ENCODE peak calls at places on chromosome 22, in four cellular contexts. One of them, this sample, is unnamed.

GRCh38 chr22:50196256-50196655 is 4.6 kb upstream of the SELENOO start:
- DNase-seq in GM23338: no peak
- DNase-seq in aorta: no peak
- DNase-seq in neural progenitor cell: no peak
- DNase-seq in this sample: no peak

GRCh38 chr22:49262167-49262566 is 565.5 kb downstream of the BRD1 start:
- DNase-seq in neural progenitor cell: no peak
- DNase-seq in GM23338: no peak
- DNase-seq in aorta: peak; percentile 58
- DNase-seq in this sample: no peak

GRCh38 chr22:49214976-49215375 is 612.7 kb downstream of the BRD1 start:
- DNase-seq in aorta: peak; percentile 63
- DNase-seq in neural progenitor cell: no peak
- DNase-seq in GM23338: no peak
- DNase-seq in this sample: no peak

GRCh38 chr22:46754110-46754799 is 8.2 kb upstream of the TBC1D22A start:
- DNase-seq in aorta: peak; percentile 98
- DNase-seq in GM23338: no peak
- DNase-seq in neural progenitor cell: no peak
- DNase-seq in this sample: no peak

GRCh38 chr22:48628891-48629559 is 1198.6 kb downstream of the BRD1 start:
- DNase-seq in neural progenitor cell: peak; percentile 69
- DNase-seq in GM23338: no peak
- DNase-seq in aorta: no peak
- DNase-seq in this sample: no peak

GRCh38 chr22:47397673-47398072 is 635.2 kb downstream of the TBC1D22A start:
- DNase-seq in aorta: peak; percentile 41
- DNase-seq in neural progenitor cell: no peak
- DNase-seq in GM23338: no peak
- DNase-seq in this sample: no peak

GRCh38 chr22:40855960-40856512 is 403 bp downstream of the ST13 start:
- DNase-seq in aorta: peak; percentile 82
- DNase-seq in GM23338: peak; percentile 67
- DNase-seq in neural progenitor cell: peak; percentile 79
- DNase-seq in this sample: no peak

GRCh38 chr22:40499187-40499753 is 128.9 kb downstream of the SGSM3 start:
- DNase-seq in aorta: no peak
- DNase-seq in GM23338: no peak
- DNase-seq in neural progenitor cell: no peak
- DNase-seq in this sample: no peak

GRCh38 chr22:19766506-19767426 is 6.2 kb downstream of the TBX1 start:
- DNase-seq in GM23338: peak; percentile 86
- DNase-seq in aorta: no peak
- DNase-seq in neural progenitor cell: peak; percentile 56
- DNase-seq in this sample: no peak

GRCh38 chr22:22122348-22123117 is 122.1 kb upstream of the VPREB1 start:
- DNase-seq in aorta: no peak
- DNase-seq in GM23338: no peak
- DNase-seq in neural progenitor cell: no peak
- DNase-seq in this sample: no peak

GRCh38 chr22:28710112-28710888 is 30.7 kb upstream of the TTC28 start:
- DNase-seq in neural progenitor cell: no peak
- DNase-seq in GM23338: no peak
- DNase-seq in aorta: no peak
- DNase-seq in this sample: no peak

GRCh38 chr22:35837328-35837727 is 119.7 kb downstream of the APOL5 start:
- DNase-seq in aorta: no peak
- DNase-seq in neural progenitor cell: no peak
- DNase-seq in GM23338: no peak
- DNase-seq in this sample: no peak

GRCh38 chr22:19796169-19796568 is 35.6 kb downstream of the TBX1 start:
- DNase-seq in GM23338: no peak
- DNase-seq in neural progenitor cell: no peak
- DNase-seq in aorta: no peak
- DNase-seq in this sample: no peak

GRCh38 chr22:45534339-45535192 is 31.9 kb downstream of the FBLN1 start:
- DNase-seq in aorta: no peak
- DNase-seq in neural progenitor cell: no peak
- DNase-seq in GM23338: no peak
- DNase-seq in this sample: no peak

GRCh38 chr22:35609761-35610160 is 7.4 kb downstream of the MB start:
- DNase-seq in GM23338: no peak
- DNase-seq in aorta: no peak
- DNase-seq in neural progenitor cell: no peak
- DNase-seq in this sample: no peak

GRCh38 chr22:42342426-42343135 is 72.1 kb upstream of the TCF20 start:
- DNase-seq in GM23338: no peak
- DNase-seq in neural progenitor cell: peak; percentile 46
- DNase-seq in aorta: no peak
- DNase-seq in this sample: no peak

GRCh38 chr22:41589260-41589600 is 410 bp downstream of the PMM1 start:
- DNase-seq in aorta: no peak
- DNase-seq in GM23338: peak; percentile 60
- DNase-seq in neural progenitor cell: peak; percentile 66
- DNase-seq in this sample: no peak

GRCh38 chr22:46209262-46209661 is 40.8 kb downstream of the CDPF1 start:
- DNase-seq in neural progenitor cell: no peak
- DNase-seq in GM23338: no peak
- DNase-seq in aorta: no peak
- DNase-seq in this sample: no peak

GRCh38 chr22:19855504-19856409 is 1.1 kb upstream of the GNB1L start:
- DNase-seq in neural progenitor cell: no peak
- DNase-seq in aorta: peak; percentile 84
- DNase-seq in GM23338: peak; percentile 71
- DNase-seq in this sample: peak; percentile 38

GRCh38 chr22:47098121-47098520 is 335.7 kb downstream of the TBC1D22A start:
- DNase-seq in aorta: no peak
- DNase-seq in GM23338: no peak
- DNase-seq in neural progenitor cell: no peak
- DNase-seq in this sample: no peak

GRCh38 chr22:42939941-42940653 is 74.9 kb downstream of the PACSIN2 start:
- DNase-seq in aorta: peak; percentile 75
- DNase-seq in GM23338: no peak
- DNase-seq in neural progenitor cell: no peak
- DNase-seq in this sample: no peak

GRCh38 chr22:31857247-31857646 is 87.1 kb upstream of the YWHAH start:
- DNase-seq in GM23338: peak; percentile 95
- DNase-seq in aorta: no peak
- DNase-seq in neural progenitor cell: peak; percentile 88
- DNase-seq in this sample: no peak

GRCh38 chr22:45831394-45831793 is 145.6 kb downstream of the WNT7B start:
- DNase-seq in aorta: no peak
- DNase-seq in neural progenitor cell: no peak
- DNase-seq in GM23338: no peak
- DNase-seq in this sample: no peak

GRCh38 chr22:21568207-21569075 is 927 bp downstream of the UBE2L3 start:
- DNase-seq in aorta: peak; percentile 78
- DNase-seq in GM23338: peak; percentile 50
- DNase-seq in neural progenitor cell: peak; percentile 59
- DNase-seq in this sample: peak; percentile 24

GRCh38 chr22:49738566-49738965 is 89.1 kb downstream of the BRD1 start:
- DNase-seq in aorta: no peak
- DNase-seq in neural progenitor cell: no peak
- DNase-seq in GM23338: no peak
- DNase-seq in this sample: no peak

GRCh38 chr22:23383491-23384450 is 196.3 kb downstream of the IGLL1 start:
- DNase-seq in aorta: peak; percentile 73
- DNase-seq in neural progenitor cell: peak; percentile 71
- DNase-seq in GM23338: peak; percentile 54
- DNase-seq in this sample: no peak

GRCh38 chr22:49657275-49657973 is 170.2 kb downstream of the BRD1 start:
- DNase-seq in aorta: peak; percentile 81
- DNase-seq in GM23338: no peak
- DNase-seq in neural progenitor cell: no peak
- DNase-seq in this sample: peak; percentile 62

GRCh38 chr22:49614966-49615965 is 212.4 kb downstream of the BRD1 start:
- DNase-seq in GM23338: no peak
- DNase-seq in neural progenitor cell: no peak
- DNase-seq in aorta: peak; percentile 66
- DNase-seq in this sample: no peak

GRCh38 chr22:35140879-35141745 is 75.2 kb downstream of the ISX start:
- DNase-seq in GM23338: peak; percentile 90
- DNase-seq in aorta: no peak
- DNase-seq in neural progenitor cell: peak; percentile 67
- DNase-seq in this sample: no peak

GRCh38 chr22:32539631-32540449 is 65.2 kb downstream of the FBXO7 start:
- DNase-seq in aorta: peak; percentile 51
- DNase-seq in neural progenitor cell: no peak
- DNase-seq in GM23338: no peak
- DNase-seq in this sample: peak; percentile 17

GRCh38 chr22:48881326-48881980 is 946.2 kb downstream of the BRD1 start:
- DNase-seq in neural progenitor cell: no peak
- DNase-seq in GM23338: no peak
- DNase-seq in aorta: no peak
- DNase-seq in this sample: no peak

GRCh38 chr22:46915978-46916730 is 153.7 kb downstream of the TBC1D22A start:
- DNase-seq in neural progenitor cell: no peak
- DNase-seq in GM23338: no peak
- DNase-seq in aorta: no peak
- DNase-seq in this sample: no peak

GRCh38 chr22:27636716-27637503 is 164.6 kb downstream of the MN1 start:
- DNase-seq in aorta: peak; percentile 81
- DNase-seq in neural progenitor cell: no peak
- DNase-seq in GM23338: no peak
- DNase-seq in this sample: no peak

GRCh38 chr22:32043391-32043790 is 330 bp downstream of the SLC5A1 start:
- DNase-seq in GM23338: no peak
- DNase-seq in neural progenitor cell: no peak
- DNase-seq in aorta: no peak
- DNase-seq in this sample: no peak

GRCh38 chr22:46445771-46446485 is 91.5 kb downstream of the CELSR1 start:
- DNase-seq in aorta: no peak
- DNase-seq in neural progenitor cell: no peak
- DNase-seq in GM23338: no peak
- DNase-seq in this sample: no peak

DNA sequence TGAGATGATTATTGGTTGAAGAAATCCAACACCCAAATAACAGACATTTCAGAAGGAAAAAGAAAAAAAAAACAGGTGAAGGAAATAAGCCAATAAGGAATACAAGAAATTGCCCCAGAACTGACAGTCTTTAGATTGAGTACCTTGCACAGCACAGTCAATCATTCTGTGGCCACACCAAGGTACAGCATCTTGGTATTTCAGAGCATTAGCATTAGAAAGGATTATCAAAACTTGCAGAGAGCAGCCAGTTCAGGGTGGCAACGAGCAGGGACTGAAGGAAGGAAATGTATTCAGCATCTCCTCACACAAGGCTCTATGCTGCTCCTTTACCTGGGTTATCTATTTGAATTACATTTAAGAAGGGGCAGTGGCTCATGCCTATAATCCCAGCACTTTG is 2.1 kb downstream of the ADA2 start:
- DNase-seq in aorta: no peak
- DNase-seq in neural progenitor cell: peak; percentile 33
- DNase-seq in GM23338: peak; percentile 86
- DNase-seq in this sample: peak; percentile 73
- H3K4me3 ChIP-seq in aorta: no peak overlapping the region
- H3K4me3 ChIP-seq in neural progenitor cell: no peak overlapping the region
- H3K4me3 ChIP-seq in GM23338: no peak overlapping the region
- H3K4me3 ChIP-seq in this sample: no peak overlapping the region

DNA sequence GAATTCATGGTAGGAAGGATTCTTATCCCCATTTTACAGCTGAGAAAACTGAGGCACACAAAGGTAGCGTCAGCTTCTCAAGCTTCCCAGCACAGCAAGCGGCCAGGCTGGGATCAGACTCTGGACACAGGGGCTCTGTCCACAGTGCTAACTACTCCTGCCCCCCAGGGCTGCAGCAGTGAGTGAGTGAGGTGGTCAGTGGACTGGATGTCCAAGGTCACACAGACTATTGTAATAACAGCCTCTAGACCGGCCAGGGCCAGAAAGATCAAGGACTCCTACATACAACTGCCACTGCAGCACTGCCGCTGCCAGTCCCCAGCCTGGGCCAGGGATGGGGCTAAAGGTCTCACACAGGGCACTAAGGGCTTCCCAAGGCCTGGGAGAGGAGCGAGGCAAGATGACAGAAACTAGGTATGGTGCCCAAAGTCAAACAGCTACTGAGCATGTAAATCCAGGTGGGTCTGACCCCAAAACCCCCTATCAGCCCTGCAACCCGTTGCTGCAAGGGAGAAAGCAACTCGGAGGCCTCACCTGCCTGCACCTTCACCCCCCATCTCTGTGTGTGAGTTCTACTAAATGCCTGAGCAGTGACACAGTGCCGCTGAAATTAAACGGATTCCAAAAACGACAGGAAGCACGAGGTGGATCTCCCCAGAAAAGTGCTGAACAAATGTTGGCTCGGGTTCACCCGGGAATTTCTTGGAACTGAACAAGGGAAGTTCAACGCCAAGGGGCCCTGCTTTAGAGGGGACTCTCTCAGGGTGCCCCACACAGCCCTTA is 161.8 kb upstream of the GRK3 start:
- DNase-seq in aorta: peak; percentile 73
- DNase-seq in neural progenitor cell: no peak
- DNase-seq in GM23338: no peak
- DNase-seq in this sample: no peak
- H3K4me3 ChIP-seq in aorta: no peak overlapping the region
- H3K4me3 ChIP-seq in neural progenitor cell: no peak overlapping the region
- H3K4me3 ChIP-seq in GM23338: peak overlapping the region; percentile 68
- H3K4me3 ChIP-seq in this sample: no peak overlapping the region

GRCh38 chr22:25080855-25081254 is 118.8 kb upstream of the CRYBB3 start:
- DNase-seq in GM23338: no peak
- DNase-seq in neural progenitor cell: no peak
- DNase-seq in aorta: no peak
- DNase-seq in this sample: no peak

GRCh38 chr22:25077964-25078363 is 121.7 kb upstream of the CRYBB3 start:
- DNase-seq in aorta: no peak
- DNase-seq in neural progenitor cell: no peak
- DNase-seq in GM23338: no peak
- DNase-seq in this sample: no peak

GRCh38 chr22:25078591-25078990 is 121.1 kb upstream of the CRYBB3 start:
- DNase-seq in neural progenitor cell: no peak
- DNase-seq in aorta: no peak
- DNase-seq in GM23338: no peak
- DNase-seq in this sample: no peak

GRCh38 chr22:25076281-25076680 is 123.4 kb upstream of the CRYBB3 start:
- DNase-seq in neural progenitor cell: no peak
- DNase-seq in aorta: no peak
- DNase-seq in GM23338: no peak
- DNase-seq in this sample: no peak

DNA sequence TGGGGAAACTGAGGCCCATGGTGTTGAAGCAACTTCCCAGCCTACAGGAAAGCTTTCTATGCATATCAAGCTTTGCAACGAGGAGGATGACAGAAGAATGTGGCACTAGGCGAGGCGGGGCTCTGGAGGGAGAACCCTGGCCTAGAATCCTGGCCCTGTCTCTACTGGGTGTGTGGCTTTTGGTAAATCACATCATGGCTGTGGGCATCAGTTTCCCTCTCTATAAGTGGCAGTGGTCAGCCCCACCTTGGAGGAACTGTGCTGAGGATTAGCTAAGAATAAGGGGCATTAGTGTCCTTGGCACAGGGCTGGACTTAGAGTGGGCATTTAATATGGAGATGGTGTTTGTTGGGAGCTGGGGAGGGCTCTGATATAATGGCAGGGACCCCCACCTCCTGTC is 122.6 kb upstream of the CRYBB3 start:
- DNase-seq in GM23338: no peak
- DNase-seq in neural progenitor cell: no peak
- DNase-seq in aorta: no peak
- DNase-seq in this sample: no peak
- H3K4me3 ChIP-seq in GM23338: no peak overlapping the region
- H3K4me3 ChIP-seq in neural progenitor cell: no peak overlapping the region
- H3K4me3 ChIP-seq in aorta: no peak overlapping the region
- H3K4me3 ChIP-seq in this sample: no peak overlapping the region

GRCh38 chr22:30596886-30597285 is 5.2 kb upstream of the PES1 start:
- DNase-seq in GM23338: peak; percentile 58
- DNase-seq in aorta: no peak
- DNase-seq in neural progenitor cell: no peak
- DNase-seq in this sample: no peak
- H3K4me3 ChIP-seq in GM23338: peak overlapping the region; percentile 47
- H3K4me3 ChIP-seq in aorta: no peak overlapping the region
- H3K4me3 ChIP-seq in neural progenitor cell: no peak overlapping the region
- H3K4me3 ChIP-seq in this sample: no peak overlapping the region